ENCODE peak calls at places on chromosomes 11 and 22, in seven cellular contexts. M, H, I, Y, D, N and P are unnamed samples.

GRCh38 chr22:46735747-46736608 is 2.1 kb downstream of the CERK start:
- DNase-seq in M (no peak), Y (peak), H (no peak), N (no peak), I (no peak), D (no peak), P (no peak)

GRCh38 chr11:19258651-19259230 is 18.0 kb upstream of the E2F8 start:
- DNase-seq in H (no peak), N (no peak), I (no peak), M (no peak), D (no peak), Y (no peak), P (peak)

GRCh38 chr11:2807276-2807681 is 78.3 kb downstream of the CDKN1C start:
- DNase-seq in I (no peak), N (no peak), M (peak), Y (peak), D (no peak), H (no peak), P (no peak)

GRCh38 chr11:118634435-118635236 is 27.2 kb downstream of the PHLDB1 start:
- DNase-seq in N (peak), H (no peak), D (peak), M (peak), I (no peak), Y (no peak), P (no peak)

GRCh38 chr11:27471588-27472397 is 797 bp downstream of the LGR4 start:
- DNase-seq in I (peak), M (no peak), D (no peak), H (no peak), N (peak), Y (peak), P (peak)

GRCh38 chr22:31683181-31684105 is 21.4 kb upstream of the PISD start:
- DNase-seq in D (no peak), I (no peak), H (no peak), Y (no peak), M (no peak), N (no peak), P (no peak)

GRCh38 chr22:45861259-45861658 is 115.7 kb downstream of the WNT7B start:
- DNase-seq in D (no peak), N (no peak), H (no peak), M (no peak), I (peak), Y (no peak), P (no peak)

GRCh38 chr11:1896895-1897294 is 5.2 kb upstream of the PRR33 start:
- DNase-seq in M (no peak), I (no peak), Y (no peak), H (no peak), D (no peak), N (no peak), P (no peak)

GRCh38 chr22:31818481-31819392 is 64.9 kb downstream of the DEPDC5 start:
- DNase-seq in D (no peak), Y (no peak), M (no peak), N (peak), I (peak), H (no peak), P (peak)

GRCh38 chr22:41480397-41480735 is 11.4 kb downstream of the ACO2 start:
- DNase-seq in M (no peak), N (no peak), I (no peak), Y (no peak), H (no peak), D (no peak), P (no peak)
- H3K4me3 ChIP-seq in M (no peak), N (no peak), I (no peak), Y (no peak), H (no peak), D (no peak), P (no peak)

GRCh38 chr22:30607939-30608338 is 965 bp downstream of the TCN2 start:
- DNase-seq in I (no peak), N (no peak), M (no peak), Y (no peak), H (no peak), D (no peak), P (peak)

GRCh38 chr22:30605449-30606110 is 1.4 kb upstream of the TCN2 start:
- DNase-seq in N (peak), H (peak), I (peak), M (peak), Y (peak), D (no peak), P (peak)

GRCh38 chr22:30604723-30605122 is 2.3 kb upstream of the TCN2 start:
- DNase-seq in Y (no peak), H (no peak), I (no peak), M (no peak), D (no peak), N (no peak), P (no peak)

GRCh38 chr22:30607300-30607930 is 441 bp downstream of the TCN2 start:
- DNase-seq in H (no peak), I (no peak), M (no peak), Y (no peak), N (no peak), D (no peak), P (no peak)

GRCh38 chr22:30606455-30607299 is at the start of gene TCN2:
- DNase-seq in D (peak), I (peak), M (peak), Y (peak), H (no peak), N (peak), P (peak)
- TF ChIP-seq MAX in D (peak), I (peak), M (no peak), Y (peak), H (no peak), N (no peak), P (no peak)

DNA sequence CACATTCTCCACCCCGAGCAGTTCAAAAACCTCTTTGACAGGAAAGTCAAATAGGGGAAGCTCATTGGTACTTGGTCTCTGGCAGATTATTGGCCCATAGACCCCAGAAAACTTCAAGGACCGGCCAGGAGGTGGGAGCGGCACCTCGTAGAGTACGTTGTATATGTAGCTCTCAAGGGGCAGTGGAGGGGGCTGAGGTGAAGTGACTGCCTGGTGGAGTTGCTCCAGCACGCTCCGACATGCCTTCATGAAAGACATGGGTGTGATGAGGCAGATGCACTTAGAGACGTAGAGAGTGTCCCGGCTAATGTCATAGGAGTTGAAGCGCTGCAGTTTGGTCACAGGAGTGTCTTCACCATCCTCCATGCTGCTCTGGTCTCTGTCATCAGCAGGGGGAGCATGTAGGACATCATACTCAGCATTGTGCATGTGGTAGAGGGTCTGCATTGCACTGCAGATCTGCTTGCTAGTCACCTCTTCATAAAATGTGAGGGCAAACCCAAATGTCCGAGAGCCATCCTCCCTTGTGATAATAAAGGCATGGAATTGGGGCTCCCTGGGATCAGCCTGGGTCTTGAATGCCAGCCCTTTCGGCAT is 61.3 kb downstream of the DENND5A start:
- DNase-seq in I (peak), M (peak), D (no peak), N (no peak), H (no peak), Y (peak), P (peak)
- TF ChIP-seq CTCF in I (no peak), M (peak), D (peak), N (peak), H (no peak), Y (no peak), P (peak)

DNA sequence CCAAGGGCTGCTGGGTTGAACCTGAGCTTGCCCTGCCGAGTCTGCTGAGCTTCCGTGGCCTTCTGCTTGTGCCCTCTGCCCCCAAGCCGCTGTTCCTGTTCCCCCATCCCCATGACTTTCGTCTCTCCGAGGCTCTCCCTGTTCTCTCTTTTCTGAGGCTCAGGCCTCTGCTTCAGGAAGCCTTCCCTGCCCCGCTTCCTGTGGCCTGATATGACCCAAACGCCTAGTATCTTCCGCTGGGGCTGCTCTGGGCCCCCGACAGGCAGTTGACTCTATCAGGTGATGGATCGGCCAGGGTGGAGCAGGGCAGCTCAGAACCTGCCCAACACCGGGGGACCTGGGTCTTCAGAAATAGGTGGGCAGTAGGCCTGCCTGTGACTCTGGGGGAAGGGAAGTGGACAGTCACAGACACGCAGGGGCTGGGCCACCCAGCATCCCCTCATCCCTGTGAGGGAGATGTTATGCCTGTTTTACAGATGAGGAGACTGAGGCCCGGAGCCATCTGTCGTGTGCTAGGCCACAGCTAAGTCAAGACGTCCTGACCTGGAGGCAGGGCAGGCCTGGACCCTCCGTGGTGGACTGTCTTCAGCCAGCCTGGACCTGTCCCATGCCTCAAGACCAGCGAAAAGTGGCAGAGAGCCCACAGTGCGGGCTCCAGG is 16.3 kb downstream of the BAD start:
- DNase-seq in D (no peak), M (no peak), H (no peak), I (no peak), Y (no peak), N (peak), P (no peak)
- H3K4me3 ChIP-seq in D (peak), M (peak), H (peak), I (peak), Y (no peak), N (peak), P (peak)

GRCh38 chr22:36563444-36563843 is 34.5 kb upstream of the EIF3D start:
- DNase-seq in H (no peak), D (no peak), M (no peak), I (no peak), Y (no peak), N (no peak), P (no peak)

GRCh38 chr22:36565152-36565507 is 36.2 kb upstream of the EIF3D start:
- DNase-seq in H (no peak), I (no peak), D (no peak), Y (no peak), M (no peak), N (no peak), P (no peak)

GRCh38 chr22:36563898-36564297 is 34.9 kb upstream of the EIF3D start:
- DNase-seq in N (no peak), M (no peak), D (no peak), I (no peak), H (no peak), Y (no peak), P (no peak)

GRCh38 chr22:36565686-36566085 is 36.7 kb upstream of the EIF3D start:
- DNase-seq in H (no peak), N (no peak), Y (no peak), I (no peak), M (no peak), D (no peak), P (no peak)

GRCh38 chr22:36564422-36565151 is 35.6 kb upstream of the EIF3D start:
- DNase-seq in N (no peak), D (no peak), M (no peak), Y (no peak), I (no peak), H (no peak), P (no peak)
- TF ChIP-seq MAX in N (no peak), D (no peak), M (no peak), Y (no peak), I (no peak), H (no peak), P (no peak)

DNA sequence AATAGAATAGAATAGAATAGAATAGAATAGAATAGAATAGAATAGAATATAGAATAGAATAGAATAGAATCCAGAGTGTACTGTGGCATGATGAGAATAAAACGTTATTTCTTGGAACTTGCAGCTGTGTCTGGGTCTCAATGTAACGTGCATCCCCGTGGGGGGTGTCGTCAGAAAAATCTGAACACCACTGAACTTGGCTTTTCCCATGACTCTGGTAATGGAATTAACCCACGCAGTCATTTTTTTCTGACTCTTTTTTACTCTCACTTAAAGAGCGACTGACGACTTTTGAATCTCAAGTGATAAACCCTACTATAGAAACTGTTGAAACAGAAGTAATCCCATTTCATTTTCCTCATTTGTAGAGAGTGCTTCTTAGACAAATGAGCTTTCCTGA is 92.4 kb upstream of the BID start:
- DNase-seq in H (no peak), N (no peak), M (no peak), D (no peak), Y (no peak), I (no peak), P (no peak)
- TF ChIP-seq CTCF in H (no peak), N (no peak), M (no peak), D (no peak), Y (no peak), I (no peak), P (no peak)

GRCh38 chr11:70079691-70080090 is 1.6 kb downstream of the ANO1 start:
- DNase-seq in Y (no peak), H (no peak), D (no peak), N (no peak), M (no peak), I (no peak), P (no peak)

GRCh38 chr11:70076461-70076931 is 1.6 kb upstream of the ANO1 start:
- DNase-seq in M (no peak), N (no peak), H (no peak), I (no peak), D (no peak), Y (no peak), P (no peak)

GRCh38 chr11:70077411-70078094 is 564 bp upstream of the ANO1 start:
- DNase-seq in M (no peak), Y (no peak), I (no peak), N (no peak), H (no peak), D (no peak), P (no peak)

GRCh38 chr11:70078796-70079616 is 889 bp downstream of the ANO1 start:
- DNase-seq in H (no peak), M (no peak), D (no peak), N (no peak), I (no peak), Y (no peak), P (no peak)

GRCh38 chr11:70078095-70078795 is at the start of gene ANO1:
- DNase-seq in D (no peak), I (no peak), H (no peak), M (no peak), Y (no peak), N (peak), P (no peak)
- H3K4me3 ChIP-seq in D (peak), I (peak), H (peak), M (no peak), Y (no peak), N (no peak), P (no peak)

DNA sequence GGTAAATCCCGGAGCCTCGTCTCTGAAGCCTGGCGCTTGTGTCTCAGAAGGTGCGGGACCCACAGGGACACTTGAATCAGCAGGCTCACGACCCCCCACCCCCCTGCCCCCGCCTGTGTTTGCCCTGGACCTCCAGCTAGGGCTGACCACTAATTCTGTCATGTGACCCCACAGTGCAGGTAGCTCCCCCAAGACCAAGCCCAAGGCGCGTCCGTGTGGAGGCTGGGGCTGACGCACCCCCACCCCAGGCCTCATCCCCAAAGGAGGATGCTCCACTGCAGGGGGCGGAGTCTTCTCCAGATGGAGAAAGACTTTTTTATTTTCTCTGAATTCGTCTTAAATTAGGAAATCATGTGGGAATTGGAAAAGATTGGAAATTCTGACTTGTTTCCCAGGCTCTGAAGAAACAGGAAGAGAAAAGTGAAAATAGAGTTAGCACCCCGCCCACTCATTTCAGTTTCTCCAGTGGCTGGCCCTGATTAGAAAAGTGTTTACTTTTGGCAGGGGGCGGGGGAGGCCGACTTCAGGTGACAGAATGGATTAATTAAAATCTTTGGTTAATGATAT is 1.0 kb upstream of the RELA start:
- DNase-seq in D (no peak), I (no peak), N (peak), Y (peak), H (no peak), M (no peak), P (no peak)
- TF ChIP-seq MAX in D (no peak), I (no peak), N (no peak), Y (no peak), H (no peak), M (no peak), P (no peak)